ENCODE peak calls at places on chromosomes 13 and 19, in seven cellular contexts. T is astrocyte; A is MM.1S; B is fibroblast of lung; G is CD8-positive, alpha-beta memory T cell; M is IMR-90; Q is lung. L is an unnamed sample. For H3K4me1, the result is how much of the 10 kb centered on the place peaks cover.

GRCh38 chr19:6412111-6412999 is 12.3 kb downstream of the KHSRP start:
- DNase-seq in G (peak), T (no peak), Q (no peak), A (peak), B (no peak), M (no peak), L (no peak)

GRCh38 chr13:66312312-66313087 is 917.6 kb downstream of the PCDH9 start:
- DNase-seq in M (peak), G (no peak), T (peak), A (no peak), B (peak), Q (no peak), L (no peak)

GRCh38 chr13:46578590-46578975 is 25.6 kb downstream of the LRCH1 start:
- DNase-seq in M (no peak), Q (no peak), G (no peak), B (no peak), A (no peak), T (no peak), L (no peak)

GRCh38 chr19:7292950-7293794 is 1.0 kb downstream of the INSR start:
- DNase-seq in B (no peak), M (no peak), A (peak), Q (peak), G (no peak), T (no peak), L (peak)

GRCh38 chr13:65112123-65113075 is 2117.7 kb downstream of the PCDH9 start:
- DNase-seq in M (peak), B (peak), Q (no peak), A (no peak), T (peak), G (no peak), L (no peak)

GRCh38 chr19:18542936-18543813 is at the start of gene FKBP8:
- DNase-seq in A (peak), G (peak), B (peak), T (peak), M (peak), Q (peak), L (peak)

GRCh38 chr13:40074338-40074737 is 418.9 kb downstream of the COG6 start:
- DNase-seq in Q (no peak), A (no peak), M (no peak), B (peak), G (no peak), T (peak), L (no peak)

GRCh38 chr13:51761638-51762350 is 42.2 kb downstream of the DHRS12 start:
- DNase-seq in G (no peak), M (peak), B (no peak), T (no peak), A (no peak), Q (no peak), L (no peak)

GRCh38 chr13:78478183-78478582 is 125.2 kb downstream of the POU4F1 start:
- DNase-seq in M (no peak), T (no peak), B (no peak), G (no peak), A (no peak), Q (no peak), L (no peak)

GRCh38 chr19:46521241-46521640 is 25.6 kb upstream of the PNMA8B start:
- DNase-seq in M (no peak), B (no peak), G (no peak), T (no peak), A (no peak), Q (no peak), L (no peak)
- H3K4me1 ChIP-seq in M (under half), B (under half), G (half or more), T (under half), A (under half), Q (under half), L (half or more)

GRCh38 chr13:109737046-109737573 is 49.3 kb downstream of the IRS2 start:
- DNase-seq in T (no peak), A (no peak), M (no peak), B (no peak), G (no peak), Q (no peak), L (no peak)
- H3K4me3 ChIP-seq in T (no peak), A (no peak), M (no peak), B (no peak), G (no peak), Q (no peak), L (no peak)

GRCh38 chr13:113534236-113534860 is 43.8 kb upstream of the DCUN1D2 start:
- DNase-seq in M (no peak), T (no peak), Q (no peak), A (no peak), B (no peak), G (no peak), L (no peak)

GRCh38 chr13:113531041-113531873 is 40.7 kb upstream of the DCUN1D2 start:
- DNase-seq in T (no peak), M (no peak), A (no peak), Q (no peak), G (no peak), B (no peak), L (no peak)

GRCh38 chr13:113533441-113533840 is 42.9 kb upstream of the DCUN1D2 start:
- DNase-seq in T (no peak), M (peak), Q (no peak), A (no peak), B (no peak), G (no peak), L (no peak)

GRCh38 chr13:113535381-113535781 is 44.9 kb upstream of the DCUN1D2 start:
- DNase-seq in Q (no peak), T (no peak), M (no peak), B (no peak), A (no peak), G (no peak), L (no peak)

DNA sequence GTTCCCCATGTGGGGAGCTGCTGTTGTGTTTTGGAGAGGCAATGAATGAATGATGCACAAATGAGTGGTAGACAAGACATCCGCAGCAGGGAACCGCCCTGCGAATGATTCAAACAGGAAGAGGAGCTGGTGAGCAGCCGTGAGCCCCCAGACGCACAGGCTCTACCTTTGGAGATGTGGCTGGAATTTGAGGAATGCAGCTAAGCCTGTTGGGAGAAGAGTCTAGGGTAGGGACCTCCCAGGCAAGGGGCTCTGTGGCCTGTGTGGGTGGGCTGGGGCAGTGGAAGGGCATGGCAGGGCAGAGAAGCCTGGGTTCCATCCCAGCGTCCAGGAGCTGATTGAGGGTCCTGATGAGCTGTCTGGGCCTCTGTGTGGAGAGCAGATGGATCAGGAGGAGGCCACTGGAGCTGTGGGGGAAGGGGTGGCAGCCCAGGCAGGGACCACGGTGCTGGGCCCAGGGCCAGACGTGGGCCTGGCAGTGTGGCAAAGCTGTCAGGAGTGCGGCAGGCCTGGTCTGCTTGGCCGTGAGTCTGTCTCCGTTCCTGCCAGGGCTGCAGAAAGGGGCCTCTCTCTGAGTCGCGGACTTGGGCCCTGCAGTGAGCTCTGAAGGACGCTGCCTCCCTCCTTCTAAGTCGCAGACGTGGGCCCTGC is 41.8 kb upstream of the DCUN1D2 start:
- DNase-seq in T (no peak), M (peak), G (no peak), Q (no peak), B (peak), A (no peak), L (no peak)
- H3K27ac ChIP-seq in T (no peak), M (no peak), G (no peak), Q (no peak), B (no peak), A (no peak), L (no peak)

DNA sequence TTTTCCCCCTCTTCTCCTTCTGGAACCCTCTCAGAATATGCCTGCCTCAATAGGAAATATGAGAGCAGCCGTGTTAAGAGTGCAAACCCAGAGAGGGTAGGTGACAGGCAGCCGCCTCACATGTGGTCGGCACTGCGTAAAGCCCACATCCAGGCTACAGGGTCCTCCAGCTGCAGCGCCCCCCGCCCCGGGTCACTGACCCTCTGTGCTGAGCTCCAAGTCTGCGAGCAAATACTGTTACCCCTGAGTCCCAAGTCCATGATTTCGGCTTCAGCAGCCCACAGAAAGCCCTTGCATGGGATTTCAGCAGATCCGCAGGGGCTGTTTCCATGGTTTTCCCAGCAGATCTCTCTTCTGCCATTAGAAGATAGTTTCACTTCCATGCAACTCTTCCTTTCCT is 186.9 kb upstream of the IRS2 start:
- DNase-seq in T (no peak), G (no peak), M (no peak), A (no peak), Q (no peak), B (no peak), L (no peak)
- H3K4me1 ChIP-seq in T (under half), G (under half), M (under half), A (under half), Q (under half), B (under half), L (under half)

GRCh38 chr19:3545669-3546034 is 6.7 kb downstream of the TEKTIP1 start:
- DNase-seq in Q (no peak), A (no peak), G (no peak), M (no peak), T (no peak), B (no peak), L (no peak)

GRCh38 chr19:3544742-3545668 is 6.0 kb downstream of the TEKTIP1 start:
- DNase-seq in T (no peak), M (peak), Q (peak), A (peak), G (peak), B (no peak), L (peak)

GRCh38 chr19:3543150-3544053 is 4.4 kb downstream of the TEKTIP1 start:
- DNase-seq in B (no peak), G (no peak), Q (no peak), T (no peak), A (no peak), M (no peak), L (no peak)

GRCh38 chr19:3546119-3546518 is 7.1 kb downstream of the TEKTIP1 start:
- DNase-seq in M (no peak), B (no peak), G (no peak), T (no peak), A (no peak), Q (no peak), L (no peak)

DNA sequence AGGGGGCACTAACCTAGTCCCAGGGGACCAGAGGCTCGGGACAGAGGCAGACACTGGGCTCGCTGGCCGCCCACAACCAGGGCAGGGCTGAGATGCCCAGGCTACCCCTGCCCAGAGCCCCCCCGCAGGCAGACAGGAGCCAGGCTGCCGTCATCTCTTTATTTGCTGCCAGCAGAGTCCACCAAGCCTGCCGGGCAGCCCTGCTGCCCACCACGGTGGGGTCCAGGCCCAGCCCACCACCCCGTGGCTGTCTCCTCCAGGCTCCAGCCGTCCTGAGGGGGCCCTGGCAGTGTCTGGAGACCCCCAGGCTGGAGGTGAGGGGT is 5.0 kb downstream of the TEKTIP1 start:
- DNase-seq in B (no peak), Q (no peak), G (no peak), M (no peak), T (no peak), A (no peak), L (no peak)
- H3K4me3 ChIP-seq in B (no peak), Q (no peak), G (no peak), M (no peak), T (no peak), A (no peak), L (no peak)

DNA sequence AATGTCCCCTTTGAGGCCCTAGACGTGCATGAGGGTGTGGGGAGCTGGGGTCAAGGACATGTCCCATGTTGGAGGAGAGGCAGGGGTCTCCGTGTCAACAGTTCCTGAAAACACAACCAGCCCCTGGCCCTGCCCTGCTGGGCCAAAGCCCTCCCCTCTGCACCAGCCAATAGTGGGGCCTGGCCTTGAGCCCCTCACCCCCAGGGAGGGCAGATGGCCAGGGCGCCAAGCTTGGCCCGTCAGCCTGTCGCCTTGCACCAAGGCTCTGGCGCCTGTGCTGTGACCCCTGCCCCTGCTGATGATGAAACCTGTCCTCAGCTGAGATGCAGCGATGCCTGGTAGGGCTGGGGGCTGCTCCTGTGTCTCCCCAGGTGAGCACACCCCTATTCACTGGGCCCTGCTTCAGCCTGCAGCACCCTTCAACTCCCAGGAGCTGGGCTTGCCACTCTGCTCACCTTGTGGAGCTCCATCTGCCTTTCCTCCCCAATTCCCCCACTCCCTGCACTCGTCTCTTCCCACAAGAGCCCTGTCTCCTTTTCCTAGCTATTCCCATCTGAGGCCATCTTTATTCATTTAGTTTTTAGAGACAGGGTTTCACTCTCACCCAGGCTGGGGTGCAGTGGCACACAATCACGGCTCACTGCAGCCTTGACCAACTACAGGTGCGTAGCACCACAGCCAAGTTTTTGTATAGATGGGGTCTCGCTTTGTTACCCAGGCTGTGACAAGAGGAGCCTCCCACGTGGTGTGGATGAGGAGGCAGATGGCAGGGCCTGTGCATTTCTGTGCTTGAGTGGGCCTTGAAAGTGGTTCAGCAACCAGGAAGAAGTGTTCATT is 2.1 kb upstream of the HAMP start:
- DNase-seq in T (no peak), A (no peak), G (no peak), M (no peak), B (no peak), Q (no peak), L (no peak)
- H3K27ac ChIP-seq in T (no peak), A (no peak), G (no peak), M (no peak), B (no peak), Q (no peak), L (no peak)

L was measured in naive thymus-derived CD4-positive, alpha-beta T cell.